ENCODE peak calls at places on chromosomes 4 and X, in four cellular contexts. J, G, E and I are unnamed samples.
A peak's percentile ranks its signal among the peaks of the same experiment; 100 is the strongest.

GRCh38 chr4:95059630-95060029 is 301.9 kb downstream of the BMPR1B start:
- DNase-seq in J (no peak), E (no peak), G (no peak), I (no peak)

GRCh38 chrX:40366661-40367060 is 214.1 kb upstream of the ATP6AP2 start:
- DNase-seq in E (no peak), J (no peak), G (no peak), I (no peak)

GRCh38 chr4:189177130-189177529 is 763.5 kb upstream of the FRG1 start:
- DNase-seq in E (no peak), J (no peak), G (no peak), I (peak; percentile 48)

GRCh38 chr4:63717384-63717783 is 691.9 kb downstream of the TECRL start:
- DNase-seq in G (peak; percentile 11), J (no peak), E (no peak), I (peak; percentile 82)

GRCh38 chr4:19026281-19026680 is 1004.7 kb upstream of the LCORL start:
- DNase-seq in G (no peak), E (no peak), J (peak; percentile 15), I (no peak)

GRCh38 chrX:151604931-151605330 is 41.5 kb downstream of the PASD1 start:
- DNase-seq in J (no peak), G (no peak), E (no peak), I (no peak)

GRCh38 chr4:21979196-21979595 is 30.6 kb upstream of the KCNIP4 start:
- DNase-seq in G (no peak), E (no peak), J (no peak), I (no peak)

GRCh38 chr4:83109480-83110221 is 4.9 kb downstream of the PLAC8 start:
- DNase-seq in G (peak; percentile 72), J (peak; percentile 59), E (peak; percentile 72), I (peak; percentile 33)

GRCh38 chr4:2927696-2928075 is 35.5 kb downstream of the NOP14 start:
- DNase-seq in J (no peak), E (no peak), G (no peak), I (no peak)

GRCh38 chr4:20253272-20253798 is 1.6 kb downstream of the SLIT2 start:
- DNase-seq in G (peak; percentile 17), J (peak; percentile 38), E (no peak), I (no peak)

GRCh38 chr4:6908397-6909112 is 1.1 kb upstream of the TBC1D14 start:
- DNase-seq in J (no peak), E (no peak), G (peak; percentile 32), I (no peak)

GRCh38 chr4:3582091-3582475 is 49.9 kb upstream of the LRPAP1 start:
- DNase-seq in J (no peak), G (no peak), E (peak; percentile 45), I (no peak)

GRCh38 chrX:101682723-101683122 is 23.1 kb upstream of the ARMCX2 start:
- DNase-seq in J (peak; percentile 23), E (no peak), G (no peak), I (no peak)

GRCh38 chr4:47713156-47713834 is 124.6 kb downstream of the CORIN start:
- DNase-seq in E (no peak), G (no peak), J (no peak), I (no peak)

GRCh38 chr4:153931804-153932203 is 142.9 kb upstream of the SFRP2 start:
- DNase-seq in G (no peak), E (no peak), J (no peak), I (no peak)

GRCh38 chrX:29257516-29257915 is 670.3 kb downstream of the IL1RAPL1 start:
- DNase-seq in E (no peak), J (peak; percentile 5), G (no peak), I (no peak)